ENCODE peak calls at places on chromosome 10, in nine cellular contexts. G, H, P, X, Q, K, U, D and R are unnamed samples.

GRCh38 chr10:70648427-70648826 is 23.9 kb upstream of the ADAMTS14 start:
- DNase-seq in G (no peak), U (peak; percentile 39), H (no peak), P (no peak), K (peak; percentile 31), X (no peak), D (no peak), Q (no peak), R (no peak)

GRCh38 chr10:97922378-97922758 is 72.7 kb downstream of the GOLGA7B start:
- DNase-seq in H (no peak), D (no peak), X (no peak), P (no peak), G (no peak), Q (no peak), U (no peak), K (peak; percentile 84), R (no peak)

GRCh38 chr10:15084502-15084922 is 4.1 kb downstream of the ACBD7 start:
- DNase-seq in K (no peak), D (no peak), P (no peak), X (no peak), Q (peak; percentile 22), H (no peak), G (peak; percentile 40), U (peak; percentile 84), R (no peak)

GRCh38 chr10:30359373-30360206 is 10.5 kb upstream of the MTPAP start:
- DNase-seq in X (peak; percentile 74), K (peak; percentile 60), P (no peak), U (peak; percentile 69), G (peak; percentile 76), D (peak; percentile 67), Q (no peak), H (peak; percentile 69), R (peak; percentile 77)

GRCh38 chr10:44756235-44756634 is 154.9 kb upstream of the TMEM72 start:
- DNase-seq in P (no peak), U (no peak), Q (no peak), X (no peak), G (no peak), D (no peak), H (no peak), K (no peak), R (no peak)

GRCh38 chr10:89535185-89536012 is at the start of gene SLC16A12:
- DNase-seq in H (no peak), D (no peak), X (no peak), P (no peak), K (peak; percentile 55), Q (no peak), G (peak; percentile 26), U (peak; percentile 2), R (no peak)

GRCh38 chr10:98411166-98411565 is 3.8 kb downstream of the PYROXD2 start:
- DNase-seq in Q (no peak), D (no peak), K (no peak), P (no peak), X (no peak), U (no peak), H (no peak), G (no peak), R (no peak)

GRCh38 chr10:69716711-69717560 is 84.8 kb upstream of the COL13A1 start:
- DNase-seq in H (no peak), G (peak; percentile 62), P (no peak), K (peak; percentile 61), U (peak; percentile 32), X (peak; percentile 72), D (peak; percentile 70), Q (no peak), R (no peak)

GRCh38 chr10:30493609-30494530 is 59.9 kb downstream of the MAP3K8 start:
- DNase-seq in D (no peak), U (no peak), G (no peak), Q (no peak), X (no peak), H (no peak), P (no peak), K (no peak), R (peak; percentile 74)

GRCh38 chr10:104472957-104473745 is 119.5 kb downstream of the CFAP58 start:
- DNase-seq in U (no peak), D (no peak), X (no peak), P (no peak), G (no peak), H (no peak), K (no peak), Q (no peak), R (no peak)

GRCh38 chr10:121205625-121206024 is 354.5 kb downstream of the WDR11 start:
- DNase-seq in P (no peak), U (no peak), K (peak; percentile 53), H (no peak), D (no peak), G (no peak), X (no peak), Q (no peak), R (no peak)

GRCh38 chr10:99927719-99928280 is 81.9 kb downstream of the DNMBP start:
- DNase-seq in D (no peak), G (no peak), Q (no peak), X (no peak), H (no peak), K (no peak), U (no peak), P (no peak), R (no peak)

GRCh38 chr10:23370106-23370505 is 25.5 kb upstream of the C10orf67 start:
- DNase-seq in D (no peak), Q (no peak), P (no peak), H (no peak), G (no peak), K (no peak), U (no peak), X (no peak), R (no peak)

GRCh38 chr10:105291571-105291970 is 650.5 kb downstream of the SORCS3 start:
- DNase-seq in D (no peak), K (peak; percentile 91), Q (no peak), X (no peak), P (no peak), U (no peak), G (no peak), H (no peak), R (no peak)

GRCh38 chr10:24811906-24812305 is 88.2 kb upstream of the ARHGAP21 start:
- DNase-seq in H (no peak), G (no peak), D (no peak), X (no peak), K (no peak), P (no peak), Q (peak; percentile 34), U (no peak), R (no peak)

GRCh38 chr10:80599424-80599847 is 61.7 kb downstream of the SH2D4B start:
- DNase-seq in D (peak; percentile 35), X (peak; percentile 40), U (peak; percentile 59), H (no peak), P (no peak), G (peak; percentile 50), K (peak; percentile 19), Q (no peak), R (no peak)

GRCh38 chr10:124999433-125000365 is 57.8 kb downstream of the ZRANB1 start:
- DNase-seq in P (no peak), H (no peak), G (no peak), K (no peak), Q (no peak), U (no peak), D (peak; percentile 25), X (peak; percentile 20), R (no peak)

GRCh38 chr10:78398385-78398784 is 364.7 kb downstream of the RPS24 start:
- DNase-seq in D (no peak), U (no peak), G (no peak), X (no peak), K (no peak), Q (no peak), H (no peak), P (no peak), R (no peak)

GRCh38 chr10:804787-805634 is 115.5 kb upstream of the DIP2C start:
- DNase-seq in D (no peak), H (no peak), G (no peak), P (no peak), Q (no peak), K (no peak), X (no peak), U (no peak), R (no peak)

GRCh38 chr10:22228167-22228938 is 10.5 kb upstream of the EBLN1 start:
- DNase-seq in Q (no peak), D (no peak), H (no peak), G (no peak), P (no peak), X (no peak), U (peak; percentile 23), K (no peak), R (no peak)

GRCh38 chr10:29435809-29436501 is 147.1 kb downstream of the LYZL1 start:
- DNase-seq in P (no peak), U (no peak), K (no peak), Q (no peak), X (no peak), G (no peak), D (no peak), H (no peak), R (no peak)

GRCh38 chr10:84205049-84205852 is 10.9 kb downstream of the CDHR1 start:
- DNase-seq in P (no peak), Q (no peak), X (peak; percentile 76), D (peak; percentile 47), K (peak; percentile 58), U (peak; percentile 42), G (peak; percentile 67), H (peak; percentile 73), R (peak; percentile 64)

GRCh38 chr10:37680243-37680683 is 177.1 kb downstream of the ZNF248 start:
- DNase-seq in U (no peak), K (no peak), H (no peak), G (no peak), X (no peak), D (no peak), Q (no peak), P (no peak), R (no peak)

GRCh38 chr10:67666416-67667043 is 29.5 kb downstream of the CTNNA3 start:
- DNase-seq in P (no peak), D (no peak), X (no peak), K (peak; percentile 24), G (no peak), U (peak; percentile 32), Q (no peak), H (no peak), R (no peak)

GRCh38 chr10:78416031-78416800 is 382.6 kb downstream of the RPS24 start:
- DNase-seq in K (no peak), G (no peak), Q (no peak), H (no peak), U (no peak), P (no peak), X (no peak), D (no peak), R (no peak)

GRCh38 chr10:116753759-116754158 is 11.4 kb upstream of the HSPA12A start:
- DNase-seq in H (no peak), D (no peak), P (no peak), K (peak; percentile 91), G (peak; percentile 47), X (no peak), U (no peak), Q (no peak), R (no peak)

GRCh38 chr10:1465421-1465902 is 271.9 kb downstream of the ADARB2 start:
- DNase-seq in Q (no peak), P (no peak), X (no peak), D (no peak), U (no peak), G (no peak), K (no peak), H (peak; percentile 55), R (no peak)

GRCh38 chr10:4260483-4260882 is 475.5 kb upstream of the KLF6 start:
- DNase-seq in H (no peak), P (no peak), Q (no peak), K (no peak), U (no peak), G (no peak), D (no peak), X (no peak), R (no peak)

GRCh38 chr10:125683063-125683462 is at the start of gene TEX36:
- DNase-seq in X (no peak), U (no peak), Q (no peak), H (no peak), P (no peak), K (no peak), G (no peak), D (no peak), R (no peak)

GRCh38 chr10:73110345-73110849 is at the start of gene NUDT13:
- DNase-seq in Q (peak; percentile 13), D (no peak), U (peak; percentile 78), G (peak; percentile 67), K (peak; percentile 84), P (no peak), H (peak; percentile 20), X (peak; percentile 42), R (no peak)

GRCh38 chr10:128869101-128869712 is 597.8 kb upstream of the MGMT start:
- DNase-seq in H (no peak), D (no peak), U (no peak), G (no peak), X (no peak), K (no peak), Q (no peak), P (no peak), R (no peak)